ENCODE peak calls at places on chromosomes 2 and 18, in five cellular contexts. C is neuronal stem cell, H is H9, X is H1, G is IMR-90. A is an unnamed sample.

GRCh38 chr18:52323802-52324201 is 16.2 kb upstream of the DCC start:
- DNase-seq in C (no peak), G (no peak), X (no peak), H (no peak), A (no peak)

GRCh38 chr2:170369894-170370293 is 191.9 kb downstream of the MYO3B start:
- DNase-seq in G (peak), C (no peak), X (no peak), H (no peak), A (peak)

GRCh38 chr2:156787517-156787916 is 351.3 kb downstream of the GPD2 start:
- DNase-seq in G (no peak), C (no peak), H (no peak), X (no peak), A (no peak)

GRCh38 chr2:67733517-67733916 is 329.3 kb downstream of the C1D start:
- DNase-seq in X (peak), H (peak), C (no peak), G (no peak), A (peak)

GRCh38 chr18:48767090-48767670 is 183.6 kb downstream of the SMAD7 start:
- DNase-seq in G (peak), H (no peak), X (no peak), C (no peak), A (peak)

GRCh38 chr2:10020001-10020400 is 23.3 kb upstream of the KLF11 start:
- DNase-seq in X (no peak), G (no peak), H (no peak), C (no peak), A (no peak)

GRCh38 chr2:113105047-113105446 is 22.4 kb upstream of the IL1RN start:
- DNase-seq in H (no peak), C (no peak), G (peak), X (no peak), A (peak)

GRCh38 chr2:134712334-134712733 is 6.5 kb downstream of the TMEM163 start:
- DNase-seq in G (no peak), H (no peak), C (no peak), X (no peak), A (no peak)

GRCh38 chr2:182625814-182626213 is 90.2 kb upstream of the DNAJC10 start:
- DNase-seq in X (no peak), H (peak), G (no peak), C (no peak), A (no peak)

GRCh38 chr2:58620127-58620526 is 379.0 kb upstream of the FANCL start:
- DNase-seq in G (peak), X (no peak), C (no peak), H (no peak), A (no peak)

GRCh38 chr2:169765523-169765922 is 31.9 kb downstream of the KLHL23 start:
- DNase-seq in H (no peak), G (peak), C (no peak), X (no peak), A (no peak)

DNA sequence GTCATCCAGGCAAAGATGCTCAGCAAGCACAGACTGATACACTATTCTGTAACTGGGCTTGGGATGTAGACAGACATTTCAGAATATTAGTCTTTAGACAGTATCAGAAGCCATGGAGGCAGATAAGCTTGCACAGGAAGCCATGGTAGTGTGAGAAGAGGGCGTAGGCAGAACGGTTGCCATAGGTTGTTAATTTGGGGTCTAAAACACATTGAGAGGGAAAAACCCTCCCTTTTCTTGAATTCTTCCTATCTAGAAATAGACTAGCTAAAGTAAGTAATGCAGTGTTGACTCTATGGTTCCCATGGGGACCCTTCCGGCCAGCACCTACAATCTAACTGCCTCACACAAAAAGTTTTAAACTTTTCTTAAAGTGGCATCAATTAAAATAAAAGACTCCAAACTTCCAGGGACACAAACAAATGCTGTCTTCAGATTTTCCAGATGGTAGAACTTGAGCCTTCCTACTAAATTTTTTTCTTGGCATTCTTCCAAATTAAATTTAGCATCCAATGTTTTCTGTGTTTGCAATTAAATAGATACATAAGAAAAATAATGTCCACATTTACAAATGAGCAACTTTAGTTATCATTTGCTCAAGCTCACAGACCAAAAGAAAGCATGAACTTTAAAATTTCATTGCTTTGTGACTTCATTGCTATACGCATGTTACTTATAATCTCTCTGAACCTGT is 1.9 kb downstream of the PRKRA start:
- DNase-seq in X (no peak), C (no peak), G (no peak), H (no peak), A (no peak)
- H3K27ac ChIP-seq in X (no peak), C (no peak), G (no peak), H (no peak), A (no peak)

GRCh38 chr2:231680992-231681852 is 27.1 kb upstream of the PTMA start:
- DNase-seq in C (peak), H (peak), X (peak), G (peak), A (peak)
- H2AK5ac ChIP-seq in C (peak), H (peak), X (peak), G (peak), A (peak)

GRCh38 chr2:3082705-3083104 is 294.9 kb downstream of the EIPR1 start:
- DNase-seq in X (no peak), C (no peak), H (no peak), G (no peak), A (no peak)
- H2BK15ac ChIP-seq in X (no peak), C (no peak), H (no peak), G (no peak), A (no peak)

DNA sequence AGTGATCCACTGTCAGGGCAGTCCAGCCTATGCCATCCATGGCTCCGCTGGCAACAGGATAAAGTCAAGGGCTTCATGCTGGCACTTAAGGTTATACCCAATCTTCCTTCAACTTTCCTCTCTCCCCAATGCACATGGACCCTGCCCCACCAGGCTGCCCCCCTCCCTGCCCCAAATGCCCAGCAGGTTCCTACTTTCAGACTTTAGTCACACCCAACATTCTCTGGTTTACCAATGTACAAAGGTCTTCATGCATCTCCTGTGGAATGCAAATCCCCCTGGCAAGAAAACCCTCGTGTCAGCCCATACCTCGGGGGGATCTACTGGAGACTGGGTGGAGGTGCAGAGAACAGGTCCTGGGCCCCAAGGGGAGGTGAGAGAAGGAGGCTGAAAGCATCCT is 59.3 kb downstream of the MCFD2 start:
- DNase-seq in H (no peak), C (no peak), G (no peak), X (no peak), A (no peak)
- H3K27ac ChIP-seq in H (no peak), C (no peak), G (peak), X (no peak), A (peak)

DNA sequence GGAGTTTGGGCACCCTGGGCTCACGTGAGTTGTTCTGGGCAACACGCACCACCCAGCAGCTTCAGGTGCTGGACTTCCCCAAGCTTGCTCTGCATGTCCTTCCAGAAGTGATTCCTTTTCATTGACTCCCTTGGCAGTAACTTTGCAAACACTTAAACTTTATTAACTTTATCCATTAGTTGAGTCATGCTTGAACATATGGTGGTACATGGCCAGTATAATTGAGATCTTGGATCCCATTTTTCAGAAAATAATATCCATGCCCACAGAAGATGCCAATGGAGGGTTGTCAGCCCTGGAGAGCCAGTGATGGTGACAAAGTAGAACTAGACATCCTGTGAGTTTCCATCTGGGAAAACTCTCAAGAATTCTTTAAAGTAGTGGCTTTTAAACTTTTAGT is 144.2 kb downstream of the COPS8 start:
- DNase-seq in X (no peak), C (no peak), G (no peak), H (no peak), A (no peak)
- H2AK5ac ChIP-seq in X (no peak), C (no peak), G (peak), H (no peak), A (peak)

DNA sequence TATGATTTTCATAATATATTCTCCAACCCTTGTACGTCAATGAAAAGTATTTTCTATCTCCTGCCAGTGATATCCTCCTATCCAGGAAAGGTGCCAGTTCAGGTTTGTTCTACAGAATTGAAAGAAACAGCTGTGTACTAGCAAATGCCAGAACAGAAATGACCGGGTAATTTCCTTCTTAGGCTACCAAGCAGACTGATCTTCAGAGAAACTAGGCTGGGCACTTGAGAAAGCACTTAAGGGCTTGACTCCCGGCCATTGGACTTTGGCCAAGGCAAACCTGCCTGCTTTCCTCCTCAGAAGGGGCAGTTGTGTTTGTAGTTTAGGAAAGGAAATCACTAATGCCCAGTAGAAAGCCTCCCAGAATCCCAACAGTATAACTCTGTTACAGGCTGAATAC is 42.9 kb upstream of the COL5A2 start:
- DNase-seq in X (no peak), H (no peak), C (no peak), G (no peak), A (peak)
- H2BK15ac ChIP-seq in X (no peak), H (no peak), C (no peak), G (peak), A (no peak)

GRCh38 chr18:57052173-57052572 is 94.7 kb upstream of the BOD1L2 start:
- DNase-seq in C (no peak), H (no peak), G (no peak), X (no peak), A (no peak)

GRCh38 chr18:57048859-57049258 is 98.0 kb upstream of the BOD1L2 start:
- DNase-seq in X (no peak), G (no peak), H (no peak), C (no peak), A (no peak)

GRCh38 chr18:57051019-57051418 is 95.9 kb upstream of the BOD1L2 start:
- DNase-seq in H (no peak), G (no peak), X (no peak), C (no peak), A (no peak)

GRCh38 chr18:57051586-57052044 is 95.3 kb upstream of the BOD1L2 start:
- DNase-seq in X (no peak), G (no peak), C (no peak), H (no peak), A (no peak)

DNA sequence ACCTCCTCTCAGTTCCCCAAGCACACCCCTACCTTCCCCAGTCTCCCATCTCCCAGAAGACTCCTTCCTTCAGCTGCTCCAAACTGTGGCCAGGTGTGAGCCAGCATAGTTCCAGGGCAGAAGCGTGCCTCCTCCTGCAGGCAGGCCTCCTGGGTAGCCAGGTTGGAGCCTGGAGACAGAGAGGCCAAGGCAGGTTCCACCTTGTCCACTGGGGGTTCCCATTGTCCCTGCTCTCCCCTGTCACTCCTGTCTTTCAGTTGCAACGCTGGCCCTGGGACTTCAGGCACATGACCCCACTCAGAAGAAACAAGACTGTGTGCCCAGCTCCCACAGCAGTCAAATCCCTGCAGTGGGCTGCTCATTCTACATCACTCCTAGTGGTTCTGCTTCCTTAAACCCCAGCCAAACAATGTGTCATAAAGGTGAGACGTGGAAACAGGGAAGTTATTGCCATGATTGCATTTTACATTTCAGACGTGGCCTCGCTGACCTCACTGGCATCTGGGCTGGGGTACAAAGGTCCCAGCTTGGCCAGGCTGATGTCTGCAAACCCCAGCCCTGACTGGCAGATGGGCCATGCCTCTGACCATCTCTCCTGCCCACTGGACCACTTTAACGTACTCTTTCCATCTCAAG is 96.5 kb upstream of the BOD1L2 start:
- DNase-seq in H (no peak), X (no peak), C (no peak), G (no peak), A (no peak)
- H3K27ac ChIP-seq in H (no peak), X (no peak), C (no peak), G (no peak), A (no peak)

GRCh38 chr2:151009437-151010175 is 252.1 kb downstream of the RBM43 start:
- DNase-seq in C (no peak), H (no peak), X (no peak), G (no peak), A (no peak)

DNA sequence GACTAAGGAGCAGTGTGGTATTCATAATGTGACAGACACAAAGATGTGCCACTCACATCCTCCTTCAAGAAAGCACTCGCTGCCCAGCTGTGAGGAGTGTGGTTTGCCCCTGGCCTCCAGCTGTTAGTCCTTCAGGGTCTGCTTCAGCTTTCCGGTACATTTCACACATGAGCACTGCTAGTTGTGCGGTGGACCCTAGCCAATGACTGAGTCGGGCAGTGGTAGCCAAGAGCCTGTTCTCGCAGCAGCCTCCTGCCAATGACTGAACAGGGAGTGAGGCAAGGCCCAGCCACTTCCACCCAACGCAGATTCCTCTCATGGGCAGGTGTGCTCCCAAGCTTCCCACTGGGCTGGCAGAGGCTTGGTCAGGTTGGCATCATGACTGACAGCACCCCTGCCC is 254.3 kb downstream of the RBM43 start:
- DNase-seq in G (peak), H (no peak), X (no peak), C (no peak), A (no peak)
- H2AK5ac ChIP-seq in G (no peak), H (no peak), X (no peak), C (no peak), A (no peak)

GRCh38 chr2:115443550-115444185 is 1001.2 kb downstream of the DPP10 start:
- DNase-seq in H (no peak), C (no peak), X (no peak), G (no peak), A (no peak)
- H2BK15ac ChIP-seq in H (no peak), C (no peak), X (no peak), G (no peak), A (no peak)